ENCODE peak calls at places on chromosomes 12 and 14, in nine cellular contexts. S is cardiac muscle cell; K is ovary; E is naive thymus-derived CD4-positive, alpha-beta T cell; A is A549; M is esophagus squamous epithelium; T is thoracic aorta; V is transverse colon; Z is right atrium auricular region. R is an unnamed sample. For H3K4me1, the result is how much of the 10 kb centered on the place peaks cover.

GRCh38 chr12:122395319-122395718 is 27.1 kb downstream of the CLIP1 start:
- DNase-seq in S (peak), K (no peak), E (no peak), A (peak), M (no peak), T (no peak), V (no peak), Z (no peak), R (peak)

GRCh38 chr14:72614365-72614764 is 279.5 kb downstream of the DPF3 start:
- DNase-seq in S (no peak), K (no peak), E (no peak), A (no peak), M (no peak), T (no peak), V (no peak), Z (peak), R (no peak)

GRCh38 chr12:7450667-7451066 is 6.7 kb upstream of the CD163L1 start:
- DNase-seq in S (no peak), K (no peak), E (no peak), A (peak), M (no peak), T (no peak), V (no peak), Z (no peak), R (no peak)

GRCh38 chr14:23483216-23483854 is 13.8 kb downstream of the NGDN start:
- DNase-seq in S (peak), K (no peak), E (no peak), A (peak), M (no peak), T (no peak), V (no peak), Z (no peak), R (peak)

GRCh38 chr12:113474635-113475436 is 3.2 kb upstream of the LHX5 start:
- DNase-seq in S (no peak), K (no peak), E (no peak), A (no peak), M (no peak), T (no peak), V (no peak), Z (no peak), R (no peak)

GRCh38 chr12:90163975-90164374 is 455.3 kb upstream of the ATP2B1 start:
- DNase-seq in S (no peak), K (no peak), E (no peak), A (no peak), M (no peak), T (no peak), V (no peak), Z (no peak), R (no peak)

GRCh38 chr14:66403183-66403582 is 83.0 kb upstream of the CCDC196 start:
- DNase-seq in S (peak), K (no peak), E (peak), A (peak), M (no peak), T (no peak), V (no peak), Z (no peak), R (peak)

GRCh38 chr12:123614531-123614930 is 12.6 kb downstream of the DDX55 start:
- DNase-seq in S (peak), K (no peak), E (no peak), A (no peak), M (no peak), T (no peak), V (no peak), Z (no peak), R (peak)

GRCh38 chr12:27588786-27589185 is 64.8 kb downstream of the PPFIBP1 start:
- DNase-seq in S (no peak), K (no peak), E (no peak), A (no peak), M (no peak), T (no peak), V (no peak), Z (no peak), R (no peak)

GRCh38 chr12:68559246-68559645 is 51.5 kb upstream of the RAP1B start:
- DNase-seq in S (no peak), K (no peak), E (no peak), A (no peak), M (no peak), T (no peak), V (no peak), Z (no peak), R (peak)

GRCh38 chr12:83808591-83808990 is 1104.0 kb downstream of the SLC6A15 start:
- DNase-seq in S (no peak), K (no peak), E (no peak), A (no peak), M (no peak), T (no peak), V (no peak), Z (no peak), R (no peak)

GRCh38 chr14:40119321-40119720 is 687.1 kb upstream of the FBXO33 start:
- DNase-seq in S (no peak), K (no peak), E (no peak), A (no peak), M (no peak), T (no peak), V (no peak), Z (no peak), R (no peak)

GRCh38 chr12:12240671-12241345 is 26.0 kb downstream of the LRP6 start:
- DNase-seq in S (peak), K (no peak), E (no peak), A (no peak), M (no peak), T (no peak), V (no peak), Z (no peak), R (peak)

GRCh38 chr12:109968801-109969200 is 27.4 kb downstream of the GIT2 start:
- DNase-seq in S (no peak), K (no peak), E (no peak), A (no peak), M (no peak), T (no peak), V (no peak), Z (no peak), R (no peak)

GRCh38 chr12:111430418-111431353 is 25.0 kb downstream of the SH2B3 start:
- DNase-seq in S (no peak), K (no peak), E (peak), A (no peak), M (no peak), T (no peak), V (no peak), Z (no peak), R (no peak)

GRCh38 chr12:122422769-122423257 is 344 bp upstream of the CLIP1 start:
- DNase-seq in S (peak), K (peak), E (peak), A (peak), M (no peak), T (no peak), V (peak), Z (peak), R (peak)

GRCh38 chr12:98719515-98720504 is 74.7 kb downstream of the APAF1 start:
- DNase-seq in S (no peak), K (no peak), E (no peak), A (no peak), M (no peak), T (no peak), V (no peak), Z (no peak), R (no peak)

GRCh38 chr12:124831590-124831989 is 32.1 kb downstream of the SCARB1 start:
- DNase-seq in S (no peak), K (no peak), E (no peak), A (no peak), M (no peak), T (no peak), V (no peak), Z (no peak), R (no peak)
- H3K27ac ChIP-seq in S (no peak), K (no peak), E (no peak), A (no peak), M (no peak), T (no peak), V (no peak), Z (no peak), R (no peak)

DNA sequence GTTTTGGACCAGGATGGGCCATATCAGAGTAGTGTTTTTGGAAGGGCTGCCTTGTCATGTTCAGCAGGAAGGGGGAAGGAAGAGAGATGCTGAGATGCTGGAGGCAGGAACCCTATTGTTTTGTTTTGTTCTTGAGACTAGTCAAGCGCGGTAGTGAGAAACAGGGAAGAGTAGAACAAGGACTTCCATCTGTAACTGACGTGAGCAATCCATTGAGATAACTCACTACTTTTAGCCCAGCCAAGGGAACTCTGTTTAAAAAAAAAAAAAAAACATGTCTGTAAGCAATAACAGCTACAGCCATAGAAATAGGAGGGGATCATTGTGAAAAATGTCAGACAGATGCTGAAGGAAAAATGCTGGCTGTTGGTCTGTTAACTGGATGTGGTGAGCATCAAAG is 34.0 kb downstream of the CD9 start:
- DNase-seq in S (no peak), K (no peak), E (no peak), A (no peak), M (no peak), T (no peak), V (no peak), Z (no peak), R (peak)
- H3K4me1 ChIP-seq in S (under half), K (under half), E (under half), A (under half), M (half or more), T (half or more), V (half or more), Z (half or more), R (under half)

DNA sequence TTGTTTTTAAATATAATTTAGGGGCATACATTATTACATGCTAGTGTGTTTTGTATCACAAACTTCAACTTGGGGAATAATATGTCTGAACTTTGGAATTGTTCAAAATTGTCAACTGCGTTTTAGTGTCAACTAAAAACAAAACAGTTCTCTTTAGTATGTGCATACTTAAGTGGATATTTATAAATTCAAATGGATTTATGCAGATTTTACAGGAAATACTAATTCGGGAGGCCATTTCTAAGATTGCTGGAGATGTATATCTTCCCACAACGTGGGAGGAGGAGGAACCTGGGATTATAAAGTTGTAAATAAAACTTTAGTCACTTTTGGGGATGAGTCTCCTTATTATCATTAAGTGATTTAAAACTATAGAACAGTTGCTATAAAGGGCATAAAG is 2.5 kb downstream of the PDE3A start:
- DNase-seq in S (no peak), K (no peak), E (no peak), A (no peak), M (no peak), T (no peak), V (no peak), Z (no peak), R (no peak)
- H3K27ac ChIP-seq in S (no peak), K (no peak), E (no peak), A (peak), M (peak), T (peak), V (peak), Z (peak), R (no peak)

DNA sequence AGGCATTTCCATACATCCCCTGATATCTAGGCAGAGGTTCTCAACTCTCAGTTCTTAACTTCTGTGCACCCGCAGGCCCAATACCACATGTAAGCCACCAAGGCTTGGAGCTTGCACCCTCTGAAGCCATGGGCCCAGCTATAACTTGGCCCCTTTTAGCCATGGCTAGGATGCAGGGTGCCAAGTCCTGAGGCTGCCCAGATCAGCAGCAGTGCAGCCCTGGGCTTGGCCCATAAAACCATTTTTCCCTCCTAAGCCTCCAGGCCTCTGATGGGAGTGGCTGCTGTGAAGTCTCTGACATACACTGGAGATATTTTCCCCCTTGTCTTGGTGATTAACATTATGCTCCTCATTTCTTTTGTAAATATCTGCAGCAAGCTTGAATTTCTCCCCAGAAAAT is 110.3 kb upstream of the CNTN1 start:
- DNase-seq in S (no peak), K (no peak), E (no peak), A (no peak), M (no peak), T (no peak), V (no peak), Z (no peak), R (no peak)
- H3K4me1 ChIP-seq in S (under half), K (under half), E (under half), A (under half), M (under half), T (under half), V (under half), Z (under half), R (under half)

DNA sequence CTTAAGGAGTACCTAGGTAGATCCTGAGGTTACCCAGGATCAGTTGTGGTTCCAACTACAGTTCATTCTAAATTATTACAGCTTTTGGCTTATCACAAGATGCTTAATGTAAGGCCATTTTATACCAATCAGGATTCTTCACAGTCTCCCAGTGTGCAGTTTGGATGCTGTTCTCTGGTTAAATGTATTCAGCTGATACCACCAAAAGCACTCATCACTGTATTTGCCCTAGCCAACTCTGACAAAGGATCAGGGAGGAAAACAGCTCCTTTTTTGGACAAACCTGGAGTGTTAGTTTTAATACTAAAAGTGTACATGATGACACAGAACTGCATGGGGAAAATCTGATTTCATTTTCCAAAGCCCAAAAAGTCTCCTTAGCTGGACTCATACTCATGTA is 19.5 kb downstream of the DMAC2L start:
- DNase-seq in S (no peak), K (no peak), E (no peak), A (no peak), M (no peak), T (no peak), V (no peak), Z (no peak), R (no peak)
- H3K27ac ChIP-seq in S (no peak), K (no peak), E (no peak), A (no peak), M (no peak), T (no peak), V (no peak), Z (no peak), R (no peak)

DNA sequence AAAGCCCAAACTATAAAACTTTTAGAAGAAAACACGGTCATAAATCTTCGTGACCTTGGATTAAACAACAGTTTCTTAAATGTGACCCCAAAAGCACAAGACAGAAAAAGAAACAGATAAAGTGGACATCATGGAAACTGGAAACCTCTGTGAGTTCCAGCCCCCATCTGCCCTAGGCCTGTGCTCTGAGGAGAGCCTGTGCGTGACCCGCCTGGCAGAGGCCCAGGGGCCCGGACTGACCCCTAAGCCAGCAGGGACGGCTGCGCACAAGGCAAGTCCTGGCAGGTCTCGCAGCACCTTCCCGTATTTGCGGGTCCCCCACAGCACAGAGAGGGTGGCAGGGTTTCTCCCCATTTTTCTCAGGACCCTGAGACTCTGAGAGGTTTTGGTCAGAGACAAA is 76.0 kb downstream of the CHGA start:
- DNase-seq in S (no peak), K (peak), E (no peak), A (no peak), M (no peak), T (no peak), V (no peak), Z (no peak), R (no peak)
- H3K4me1 ChIP-seq in S (under half), K (under half), E (under half), A (under half), M (under half), T (under half), V (under half), Z (under half), R (under half)

DNA sequence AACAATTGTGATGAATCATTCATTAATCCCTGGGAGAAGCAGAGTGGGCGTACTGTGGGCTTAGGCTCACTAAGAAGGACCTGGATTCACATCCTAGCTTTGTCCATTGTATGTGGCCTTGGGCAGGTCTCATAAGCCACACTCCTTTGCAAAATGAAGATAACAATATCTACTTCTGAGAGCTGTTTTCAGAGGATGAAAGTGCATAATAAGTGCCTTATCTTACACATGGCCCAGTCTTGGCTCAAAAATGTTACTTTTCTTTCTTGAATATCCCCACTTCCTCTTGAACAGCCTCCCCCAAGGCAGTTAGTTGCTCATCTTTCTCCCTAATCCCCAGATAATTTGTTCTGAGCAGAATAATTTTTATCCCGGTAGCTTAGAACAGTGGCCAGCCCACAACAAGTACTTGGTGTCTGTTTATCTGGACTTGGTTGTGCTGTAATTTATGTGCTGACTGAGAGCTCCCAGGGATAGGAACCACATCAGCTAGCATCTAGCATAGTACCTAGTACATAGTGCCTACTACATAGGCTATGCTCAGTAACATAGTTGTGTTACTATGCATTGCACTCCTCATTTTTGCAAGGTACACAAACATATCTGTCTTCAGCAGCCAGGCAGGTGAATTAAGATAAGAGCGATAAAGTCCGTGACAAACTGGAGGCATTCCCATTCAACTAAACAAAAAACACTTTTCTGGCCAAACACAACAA is 61.7 kb upstream of the NUDT4 start:
- DNase-seq in S (peak), K (no peak), E (no peak), A (no peak), M (no peak), T (no peak), V (no peak), Z (no peak), R (no peak)
- H3K27ac ChIP-seq in S (peak), K (no peak), E (no peak), A (no peak), M (no peak), T (no peak), V (peak), Z (no peak), R (no peak)

DNA sequence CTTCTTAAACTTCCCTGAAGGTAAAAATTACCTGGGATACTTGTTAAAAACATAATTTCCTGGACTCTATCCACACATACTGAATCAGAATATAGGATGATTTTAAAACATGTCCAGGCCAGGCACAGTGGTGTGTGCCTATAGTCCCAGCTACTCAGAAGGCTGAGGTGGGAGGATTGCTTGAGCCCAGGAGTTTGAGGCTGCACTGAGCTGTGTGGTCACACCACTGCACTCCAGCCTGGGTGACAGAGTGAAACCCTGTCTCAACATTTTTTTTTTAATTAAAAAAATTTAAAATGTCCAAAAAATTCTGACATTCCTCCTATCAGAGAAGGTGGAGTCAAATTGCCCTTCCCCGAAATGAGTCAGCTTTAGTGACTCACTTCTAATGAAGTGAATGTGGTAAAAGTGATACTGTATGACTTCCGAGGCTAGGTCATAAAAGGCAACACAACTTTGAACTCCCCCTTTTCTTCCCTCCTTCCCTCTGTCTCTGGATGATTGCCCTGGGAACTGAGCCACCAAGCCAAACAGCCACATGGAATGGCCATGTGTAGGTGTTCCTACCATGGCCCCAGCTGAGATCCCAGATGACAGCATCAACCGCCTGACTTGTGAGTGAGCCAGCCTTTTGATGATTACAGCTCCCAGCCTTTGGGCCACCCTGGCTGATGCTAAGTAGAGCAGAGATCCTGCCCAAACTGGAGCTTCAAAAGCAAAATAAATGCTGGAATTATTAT is 36.3 kb downstream of the LIMA1 start:
- DNase-seq in S (peak), K (no peak), E (no peak), A (peak), M (no peak), T (peak), V (peak), Z (peak), R (peak)
- H3K4me1 ChIP-seq in S (under half), K (under half), E (under half), A (half or more), M (under half), T (half or more), V (half or more), Z (under half), R (under half)

GRCh38 chr14:68384881-68385280 is 408.0 kb downstream of the ZFP36L1 start:
- DNase-seq in S (no peak), K (no peak), E (no peak), A (no peak), M (no peak), T (no peak), V (no peak), Z (no peak), R (no peak)
- H3K27ac ChIP-seq in S (no peak), K (peak), E (no peak), A (no peak), M (peak), T (peak), V (peak), Z (peak), R (no peak)

DNA sequence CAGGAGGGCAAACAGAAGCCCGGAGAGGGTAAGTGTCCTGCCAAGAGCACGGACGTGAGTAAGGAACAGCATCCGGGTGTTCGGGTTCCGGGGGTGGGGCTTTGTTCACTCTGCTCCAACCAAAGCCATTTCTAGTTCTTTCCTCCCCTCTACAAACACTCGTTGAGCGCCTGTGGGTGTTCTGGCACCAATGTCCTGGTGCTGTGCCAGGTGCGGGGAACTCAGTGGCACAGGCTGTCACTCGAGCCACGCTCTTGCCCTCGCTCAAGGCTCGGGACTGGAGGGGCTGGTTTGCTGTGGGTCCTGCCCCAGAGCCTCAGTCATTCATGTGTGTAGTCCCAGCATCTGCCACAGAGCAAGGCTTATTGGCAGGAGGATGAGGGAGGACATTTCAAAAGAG is 157.5 kb downstream of the CALM1 start:
- DNase-seq in S (no peak), K (no peak), E (no peak), A (no peak), M (no peak), T (peak), V (no peak), Z (no peak), R (no peak)
- H3K4me1 ChIP-seq in S (under half), K (under half), E (under half), A (under half), M (under half), T (under half), V (under half), Z (under half), R (under half)

R was measured in fibroblast of lung.